ENCODE peak calls at places on chromosomes 11 and 22, in eight cellular contexts. F is tibial nerve, D is adipocyte, Y is fibroblast of lung, T is transverse colon, E is NT2/D1, O is right atrium auricular region, A is mucosa of descending colon. G is an unnamed sample.
A peak's percentile ranks its signal among the peaks of the same experiment; 100 is the strongest.

GRCh38 chr11:66891849-66892660 is 35.2 kb downstream of the LRFN4 start:
- DNase-seq in F (no peak), D (peak; percentile 91), Y (peak; percentile 95), T (peak; percentile 59), E (peak; percentile 50), O (peak; percentile 71), A (peak; percentile 32), G (peak; percentile 68)

GRCh38 chr22:40533712-40534378 is 102.7 kb downstream of the MRTFA start:
- DNase-seq in F (no peak), D (peak; percentile 74), Y (peak; percentile 84), T (peak; percentile 19), E (no peak), O (no peak), A (no peak), G (no peak)

GRCh38 chr11:2694495-2694894 is 5.3 kb downstream of the KCNQ1OT1 start:
- DNase-seq in F (peak; percentile 0), D (no peak), Y (no peak), T (no peak), E (no peak), O (no peak), A (no peak), G (peak; percentile 4)

GRCh38 chr11:2376751-2377451 is at the start of gene CD81:
- DNase-seq in F (no peak), D (peak; percentile 82), Y (no peak), T (no peak), E (no peak), O (no peak), A (peak; percentile 79), G (peak; percentile 62)

GRCh38 chr11:44601471-44602370 is 36.3 kb downstream of the CD82 start:
- DNase-seq in F (no peak), D (no peak), Y (no peak), T (peak; percentile 62), E (no peak), O (no peak), A (no peak), G (no peak)

GRCh38 chr22:41976961-41977566 is 7.8 kb downstream of the SEPTIN3 start:
- DNase-seq in F (no peak), D (peak; percentile 19), Y (no peak), T (no peak), E (no peak), O (no peak), A (no peak), G (no peak)

GRCh38 chr22:29517215-29517908 is 36.2 kb downstream of the THOC5 start:
- DNase-seq in F (no peak), D (no peak), Y (no peak), T (no peak), E (no peak), O (no peak), A (no peak), G (no peak)

GRCh38 chr11:69352715-69353325 is 58.9 kb downstream of the MYEOV start:
- DNase-seq in F (no peak), D (peak; percentile 67), Y (peak; percentile 98), T (peak; percentile 48), E (no peak), O (peak; percentile 42), A (no peak), G (no peak)

GRCh38 chr11:88603499-88603898 is 266.0 kb upstream of the CTSC start:
- DNase-seq in F (no peak), D (peak; percentile 17), Y (peak; percentile 30), T (no peak), E (no peak), O (no peak), A (no peak), G (no peak)

GRCh38 chr11:74283580-74284180 is 27.8 kb downstream of the P4HA3 start:
- DNase-seq in F (no peak), D (no peak), Y (no peak), T (no peak), E (no peak), O (no peak), A (no peak), G (no peak)

GRCh38 chr11:44687310-44687842 is 39.4 kb upstream of the TSPAN18 start:
- DNase-seq in F (no peak), D (no peak), Y (no peak), T (no peak), E (no peak), O (no peak), A (no peak), G (no peak)

GRCh38 chr11:73249304-73249703 is 22.8 kb upstream of the P2RY6 start:
- DNase-seq in F (no peak), D (no peak), Y (peak; percentile 85), T (peak; percentile 28), E (no peak), O (no peak), A (no peak), G (no peak)

GRCh38 chr11:73246303-73246702 is 25.8 kb upstream of the P2RY6 start:
- DNase-seq in F (no peak), D (peak; percentile 58), Y (no peak), T (no peak), E (no peak), O (no peak), A (no peak), G (no peak)

GRCh38 chr11:73248526-73249185 is 23.5 kb upstream of the P2RY6 start:
- DNase-seq in F (no peak), D (no peak), Y (no peak), T (no peak), E (no peak), O (no peak), A (no peak), G (no peak)

GRCh38 chr11:73252577-73253191 is 19.5 kb upstream of the P2RY6 start:
- DNase-seq in F (no peak), D (no peak), Y (no peak), T (no peak), E (no peak), O (no peak), A (no peak), G (no peak)

GRCh38 chr11:73249858-73250773 is 22.0 kb upstream of the P2RY6 start:
- DNase-seq in F (no peak), D (peak; percentile 46), Y (no peak), T (peak; percentile 6), E (no peak), O (no peak), A (no peak), G (peak; percentile 45)
- H3K4me1 ChIP-seq in F (no peaks in the 10 kb centered on the region), D (peaks cover 15% of the 10 kb centered on the region), Y (no peaks in the 10 kb centered on the region), T (no peaks in the 10 kb centered on the region), E (no peaks in the 10 kb centered on the region), O (no peaks in the 10 kb centered on the region), A (no peaks in the 10 kb centered on the region), G (no peaks in the 10 kb centered on the region)

DNA sequence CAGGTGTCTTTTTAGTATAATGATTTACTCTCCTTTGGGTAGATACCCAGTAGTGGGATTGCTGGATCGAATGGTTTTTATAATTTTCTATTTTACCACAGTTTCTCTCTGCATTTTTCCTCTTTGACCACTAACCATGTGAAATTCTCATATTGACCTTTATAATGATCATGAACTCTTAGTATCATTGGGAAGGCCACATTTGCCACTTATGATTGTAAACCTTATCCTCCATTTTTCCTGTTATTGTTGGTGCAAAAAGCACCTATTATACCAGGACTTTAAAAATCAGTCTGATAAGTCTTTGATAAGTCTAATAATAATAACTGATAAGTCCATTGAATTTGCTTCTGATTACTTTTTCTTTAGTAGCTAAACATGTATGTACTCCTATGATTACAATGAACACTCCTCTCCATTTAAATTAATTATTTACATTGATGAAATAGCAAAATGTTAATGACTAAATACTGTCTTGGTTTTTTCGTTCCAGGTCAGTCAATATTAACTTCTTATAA is 9.6 kb downstream of the NEAT1 start:
- DNase-seq in F (no peak), D (peak; percentile 16), Y (no peak), T (no peak), E (no peak), O (no peak), A (no peak), G (no peak)
- H3K36me3 ChIP-seq in F (peaks cover 64% of the 10 kb centered on the region), D (peaks cover 50% of the 10 kb centered on the region), Y (peaks cover 22% of the 10 kb centered on the region), T (peaks cover 29% of the 10 kb centered on the region), E (peaks cover 18% of the 10 kb centered on the region), O (peaks cover 77% of the 10 kb centered on the region), A (no peaks in the 10 kb centered on the region), G (peaks cover 4% of the 10 kb centered on the region)

GRCh38 chr11:13000721-13001120 is 8.4 kb upstream of the RASSF10 start:
- DNase-seq in F (no peak), D (no peak), Y (peak; percentile 43), T (no peak), E (no peak), O (no peak), A (no peak), G (no peak)

GRCh38 chr11:12998336-12998735 is 10.8 kb upstream of the RASSF10 start:
- DNase-seq in F (no peak), D (no peak), Y (no peak), T (no peak), E (no peak), O (no peak), A (no peak), G (no peak)

GRCh38 chr11:12997168-12997567 is 11.9 kb upstream of the RASSF10 start:
- DNase-seq in F (no peak), D (no peak), Y (no peak), T (no peak), E (no peak), O (no peak), A (no peak), G (no peak)

GRCh38 chr11:13003726-13004493 is 5.2 kb upstream of the RASSF10 start:
- DNase-seq in F (no peak), D (no peak), Y (peak; percentile 94), T (no peak), E (no peak), O (no peak), A (no peak), G (no peak)

DNA sequence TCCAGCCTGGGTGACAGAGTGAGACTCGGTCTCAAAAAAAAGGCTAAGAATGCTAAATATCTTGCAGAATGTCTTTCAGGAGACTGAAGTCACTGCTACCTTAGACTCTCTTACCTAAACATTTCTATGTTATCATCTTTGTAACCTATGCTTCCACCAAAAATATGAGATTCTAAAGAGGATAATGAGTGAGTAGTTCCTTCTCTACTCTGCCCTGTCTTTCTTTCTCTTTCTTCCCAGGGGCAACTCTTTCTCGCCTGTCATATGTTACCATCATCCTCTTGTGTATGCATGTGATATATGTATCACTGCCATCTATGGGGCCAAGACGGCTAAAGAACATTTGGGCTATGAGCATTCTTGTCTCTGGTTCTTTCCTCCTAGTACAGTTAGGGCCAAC is 9.0 kb upstream of the RASSF10 start:
- DNase-seq in F (no peak), D (no peak), Y (no peak), T (no peak), E (no peak), O (no peak), A (no peak), G (no peak)
- H3K4me1 ChIP-seq in F (no peaks in the 10 kb centered on the region), D (no peaks in the 10 kb centered on the region), Y (no peaks in the 10 kb centered on the region), T (no peaks in the 10 kb centered on the region), E (no peaks in the 10 kb centered on the region), O (no peaks in the 10 kb centered on the region), A (no peaks in the 10 kb centered on the region), G (no peaks in the 10 kb centered on the region)

DNA sequence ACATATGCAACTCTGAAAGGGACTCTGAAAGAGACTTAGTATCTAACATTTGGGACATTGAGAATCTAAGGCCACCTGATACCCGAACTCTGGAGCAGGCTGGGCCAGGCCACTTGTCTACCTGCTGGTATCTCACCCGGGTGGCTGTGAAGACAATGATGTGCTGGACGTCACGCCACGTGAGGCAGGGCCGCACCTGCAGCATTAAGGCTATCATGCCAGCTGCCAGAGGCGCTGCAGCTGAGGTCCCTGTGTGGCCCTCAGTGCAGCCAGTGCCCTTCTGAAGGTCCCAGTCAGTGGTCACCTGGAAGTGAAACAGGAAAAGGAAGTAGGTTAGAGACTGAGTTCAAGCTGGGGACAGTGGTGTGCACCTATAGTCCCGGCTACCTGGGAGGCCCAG is 12.4 kb downstream of the PCSK7 start:
- DNase-seq in F (no peak), D (no peak), Y (no peak), T (peak; percentile 7), E (no peak), O (no peak), A (no peak), G (no peak)
- H3K36me3 ChIP-seq in F (peaks cover 63% of the 10 kb centered on the region), D (peaks cover 38% of the 10 kb centered on the region), Y (peaks cover 3% of the 10 kb centered on the region), T (peaks cover 22% of the 10 kb centered on the region), E (peaks cover 84% of the 10 kb centered on the region), O (peaks cover 42% of the 10 kb centered on the region), A (no peaks in the 10 kb centered on the region), G (no peaks in the 10 kb centered on the region)

GRCh38 chr11:111417766-111418435 is 38.8 kb upstream of the POU2AF1 start:
- DNase-seq in F (peak; percentile 72), D (peak; percentile 94), Y (peak; percentile 71), T (peak; percentile 68), E (no peak), O (no peak), A (no peak), G (no peak)
- H3K4me1 ChIP-seq in F (peaks cover 5% of the 10 kb centered on the region), D (peaks cover 10% of the 10 kb centered on the region), Y (no peaks in the 10 kb centered on the region), T (peaks cover 38% of the 10 kb centered on the region), E (peaks cover 2% of the 10 kb centered on the region), O (peaks cover 22% of the 10 kb centered on the region), A (peaks cover 8% of the 10 kb centered on the region), G (peaks cover 7% of the 10 kb centered on the region)

G was measured in aorta.